ENCODE peak calls at places on chromosomes 5 and 9, in five cellular contexts. One of them, this sample, is unnamed.

GRCh38 chr5:146151970-146152369 is 30.5 kb downstream of the LARS1 start:
- DNase-seq in progenitor cell of endocrine pancreas: no peak
- DNase-seq in cardiac muscle cell: no peak
- DNase-seq in AG09309: no peak
- DNase-seq in choroid plexus epithelial cell: no peak
- DNase-seq in this sample: no peak

GRCh38 chr9:91159664-91160121 is 202.0 kb downstream of the AUH start:
- DNase-seq in progenitor cell of endocrine pancreas: no peak
- DNase-seq in cardiac muscle cell: no peak
- DNase-seq in AG09309: no peak
- DNase-seq in choroid plexus epithelial cell: no peak
- DNase-seq in this sample: no peak

GRCh38 chr9:27168496-27168895 is 59.5 kb downstream of the TEK start:
- DNase-seq in progenitor cell of endocrine pancreas: no peak
- DNase-seq in cardiac muscle cell: no peak
- DNase-seq in AG09309: no peak
- DNase-seq in choroid plexus epithelial cell: peak; percentile 27
- DNase-seq in this sample: no peak

GRCh38 chr9:104856413-104856941 is 71.5 kb downstream of the ABCA1 start:
- DNase-seq in progenitor cell of endocrine pancreas: no peak
- DNase-seq in cardiac muscle cell: no peak
- DNase-seq in AG09309: no peak
- DNase-seq in choroid plexus epithelial cell: peak; percentile 49
- DNase-seq in this sample: no peak

GRCh38 chr9:98075332-98075805 is 18.8 kb downstream of the NANS start:
- DNase-seq in progenitor cell of endocrine pancreas: no peak
- DNase-seq in cardiac muscle cell: no peak
- DNase-seq in AG09309: peak; percentile 79
- DNase-seq in choroid plexus epithelial cell: peak; percentile 92
- DNase-seq in this sample: no peak

GRCh38 chr5:37696190-37697021 is 143.4 kb downstream of the GDNF start:
- DNase-seq in progenitor cell of endocrine pancreas: no peak
- DNase-seq in cardiac muscle cell: no peak
- DNase-seq in AG09309: no peak
- DNase-seq in choroid plexus epithelial cell: peak; percentile 48
- DNase-seq in this sample: no peak

GRCh38 chr5:113295111-113295539 is 139.7 kb downstream of the TSSK1B start:
- DNase-seq in progenitor cell of endocrine pancreas: no peak
- DNase-seq in cardiac muscle cell: no peak
- DNase-seq in AG09309: no peak
- DNase-seq in choroid plexus epithelial cell: no peak
- DNase-seq in this sample: no peak

GRCh38 chr5:130168211-130168610 is 263.9 kb downstream of the CHSY3 start:
- DNase-seq in progenitor cell of endocrine pancreas: no peak
- DNase-seq in cardiac muscle cell: no peak
- DNase-seq in AG09309: peak; percentile 27
- DNase-seq in choroid plexus epithelial cell: peak; percentile 42
- DNase-seq in this sample: no peak

GRCh38 chr9:81609782-81610738 is 79.3 kb downstream of the TLE1 start:
- DNase-seq in progenitor cell of endocrine pancreas: no peak
- DNase-seq in cardiac muscle cell: peak; percentile 35
- DNase-seq in AG09309: no peak
- DNase-seq in choroid plexus epithelial cell: peak; percentile 50
- DNase-seq in this sample: no peak

GRCh38 chr5:156718985-156719384 is 131.1 kb upstream of the PPP1R2B start:
- DNase-seq in progenitor cell of endocrine pancreas: no peak
- DNase-seq in cardiac muscle cell: no peak
- DNase-seq in AG09309: no peak
- DNase-seq in choroid plexus epithelial cell: no peak
- DNase-seq in this sample: no peak

GRCh38 chr5:124461857-124462423 is 284.5 kb downstream of the ZNF608 start:
- DNase-seq in progenitor cell of endocrine pancreas: no peak
- DNase-seq in cardiac muscle cell: no peak
- DNase-seq in AG09309: no peak
- DNase-seq in choroid plexus epithelial cell: no peak
- DNase-seq in this sample: no peak

GRCh38 chr5:53503819-53504218 is 23.4 kb downstream of the FST start:
- DNase-seq in progenitor cell of endocrine pancreas: no peak
- DNase-seq in cardiac muscle cell: no peak
- DNase-seq in AG09309: no peak
- DNase-seq in choroid plexus epithelial cell: peak; percentile 31
- DNase-seq in this sample: no peak

GRCh38 chr9:96587295-96587694 is 32.3 kb downstream of the CDC14B start:
- DNase-seq in progenitor cell of endocrine pancreas: no peak
- DNase-seq in cardiac muscle cell: no peak
- DNase-seq in AG09309: no peak
- DNase-seq in choroid plexus epithelial cell: no peak
- DNase-seq in this sample: no peak

GRCh38 chr9:129610473-129611301 is 10.2 kb downstream of the C9orf50 start:
- DNase-seq in progenitor cell of endocrine pancreas: peak; percentile 78
- DNase-seq in cardiac muscle cell: peak; percentile 88
- DNase-seq in AG09309: no peak
- DNase-seq in choroid plexus epithelial cell: peak; percentile 80
- DNase-seq in this sample: peak; percentile 90

GRCh38 chr9:136051568-136052432 is 43.3 kb downstream of the NACC2 start:
- DNase-seq in progenitor cell of endocrine pancreas: no peak
- DNase-seq in cardiac muscle cell: peak; percentile 52
- DNase-seq in AG09309: peak; percentile 58
- DNase-seq in choroid plexus epithelial cell: peak; percentile 87
- DNase-seq in this sample: no peak

GRCh38 chr5:27702339-27702820 is 664.0 kb upstream of the CDH9 start:
- DNase-seq in progenitor cell of endocrine pancreas: no peak
- DNase-seq in cardiac muscle cell: peak; percentile 14
- DNase-seq in AG09309: peak; percentile 24
- DNase-seq in choroid plexus epithelial cell: peak; percentile 86
- DNase-seq in this sample: no peak

GRCh38 chr5:55226027-55226933 is 835 bp downstream of the MCIDAS start:
- DNase-seq in progenitor cell of endocrine pancreas: peak; percentile 71
- DNase-seq in cardiac muscle cell: peak; percentile 80
- DNase-seq in AG09309: no peak
- DNase-seq in choroid plexus epithelial cell: no peak
- DNase-seq in this sample: peak; percentile 89

GRCh38 chr5:126914813-126915436 is 115.4 kb downstream of the MARCHF3 start:
- DNase-seq in progenitor cell of endocrine pancreas: no peak
- DNase-seq in cardiac muscle cell: peak; percentile 70
- DNase-seq in AG09309: no peak
- DNase-seq in choroid plexus epithelial cell: no peak
- DNase-seq in this sample: no peak

GRCh38 chr9:81871695-81872094 is 56.5 kb upstream of the SPATA31D4 start:
- DNase-seq in progenitor cell of endocrine pancreas: no peak
- DNase-seq in cardiac muscle cell: no peak
- DNase-seq in AG09309: no peak
- DNase-seq in choroid plexus epithelial cell: peak; percentile 53
- DNase-seq in this sample: no peak

GRCh38 chr9:132238992-132239391 is 77.1 kb downstream of the NTNG2 start:
- DNase-seq in progenitor cell of endocrine pancreas: no peak
- DNase-seq in cardiac muscle cell: no peak
- DNase-seq in AG09309: no peak
- DNase-seq in choroid plexus epithelial cell: no peak
- DNase-seq in this sample: no peak

GRCh38 chr9:98117984-98118639 is 910 bp downstream of the TRIM14 start:
- DNase-seq in progenitor cell of endocrine pancreas: no peak
- DNase-seq in cardiac muscle cell: no peak
- DNase-seq in AG09309: no peak
- DNase-seq in choroid plexus epithelial cell: peak; percentile 38
- DNase-seq in this sample: no peak

GRCh38 chr5:5570646-5571045 is 148.2 kb downstream of the ICE1 start:
- DNase-seq in progenitor cell of endocrine pancreas: no peak
- DNase-seq in cardiac muscle cell: no peak
- DNase-seq in AG09309: no peak
- DNase-seq in choroid plexus epithelial cell: no peak
- DNase-seq in this sample: no peak

GRCh38 chr5:84301535-84301934 is 83.1 kb downstream of the EDIL3 start:
- DNase-seq in progenitor cell of endocrine pancreas: no peak
- DNase-seq in cardiac muscle cell: no peak
- DNase-seq in AG09309: no peak
- DNase-seq in choroid plexus epithelial cell: peak; percentile 41
- DNase-seq in this sample: no peak

GRCh38 chr9:21555911-21556310 is 73.8 kb upstream of the IFNE start:
- DNase-seq in progenitor cell of endocrine pancreas: no peak
- DNase-seq in cardiac muscle cell: no peak
- DNase-seq in AG09309: no peak
- DNase-seq in choroid plexus epithelial cell: no peak
- DNase-seq in this sample: no peak

GRCh38 chr5:172133359-172134029 is 54.5 kb downstream of the STK10 start:
- DNase-seq in progenitor cell of endocrine pancreas: no peak
- DNase-seq in cardiac muscle cell: no peak
- DNase-seq in AG09309: peak; percentile 98
- DNase-seq in choroid plexus epithelial cell: peak; percentile 85
- DNase-seq in this sample: no peak

DNA sequence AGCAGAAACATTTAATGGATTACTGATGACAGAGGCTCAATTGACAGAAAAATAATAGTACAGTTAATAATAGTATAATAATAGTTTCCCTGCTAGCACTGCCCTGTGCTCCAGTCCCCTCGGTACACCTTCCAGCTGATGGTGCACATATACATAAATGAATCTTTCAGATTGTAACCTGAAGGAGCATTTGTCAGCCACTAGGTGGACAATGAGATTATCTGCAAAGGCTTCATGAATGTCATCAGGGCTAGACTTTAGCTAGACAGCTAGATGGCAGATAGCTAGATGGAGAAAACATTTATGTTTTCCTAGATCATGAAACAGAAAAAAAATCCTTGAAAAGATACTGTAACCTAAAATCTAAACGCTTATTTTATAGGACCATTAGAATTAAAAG is 304.4 kb upstream of the SMC2 start:
- DNase-seq in progenitor cell of endocrine pancreas: no peak
- DNase-seq in cardiac muscle cell: peak; percentile 1
- DNase-seq in AG09309: no peak
- DNase-seq in choroid plexus epithelial cell: peak; percentile 70
- DNase-seq in this sample: no peak
- TF ChIP-seq CTCF in progenitor cell of endocrine pancreas: peak; percentile 55
- TF ChIP-seq CTCF in cardiac muscle cell: peak; percentile 22
- TF ChIP-seq CTCF in AG09309: no peak
- TF ChIP-seq CTCF in choroid plexus epithelial cell: peak; percentile 75
- TF ChIP-seq CTCF in this sample: peak; percentile 68

GRCh38 chr9:79567671-79568098 is 4.1 kb upstream of the TLE4 start:
- DNase-seq in progenitor cell of endocrine pancreas: no peak
- DNase-seq in cardiac muscle cell: no peak
- DNase-seq in AG09309: no peak
- DNase-seq in choroid plexus epithelial cell: no peak
- DNase-seq in this sample: no peak
- TF ChIP-seq CTCF in progenitor cell of endocrine pancreas: no peak
- TF ChIP-seq CTCF in cardiac muscle cell: no peak
- TF ChIP-seq CTCF in AG09309: no peak
- TF ChIP-seq CTCF in choroid plexus epithelial cell: peak; percentile 17
- TF ChIP-seq CTCF in this sample: no peak

GRCh38 chr5:77775773-77776605 is at the start of gene TBCA:
- DNase-seq in progenitor cell of endocrine pancreas: peak; percentile 80
- DNase-seq in cardiac muscle cell: peak; percentile 93
- DNase-seq in AG09309: peak; percentile 70
- DNase-seq in choroid plexus epithelial cell: peak; percentile 93
- DNase-seq in this sample: peak; percentile 85
- TF ChIP-seq CTCF in progenitor cell of endocrine pancreas: peak; percentile 51
- TF ChIP-seq CTCF in cardiac muscle cell: peak; percentile 10
- TF ChIP-seq CTCF in AG09309: no peak
- TF ChIP-seq CTCF in choroid plexus epithelial cell: peak; percentile 16
- TF ChIP-seq CTCF in this sample: peak; percentile 49

DNA sequence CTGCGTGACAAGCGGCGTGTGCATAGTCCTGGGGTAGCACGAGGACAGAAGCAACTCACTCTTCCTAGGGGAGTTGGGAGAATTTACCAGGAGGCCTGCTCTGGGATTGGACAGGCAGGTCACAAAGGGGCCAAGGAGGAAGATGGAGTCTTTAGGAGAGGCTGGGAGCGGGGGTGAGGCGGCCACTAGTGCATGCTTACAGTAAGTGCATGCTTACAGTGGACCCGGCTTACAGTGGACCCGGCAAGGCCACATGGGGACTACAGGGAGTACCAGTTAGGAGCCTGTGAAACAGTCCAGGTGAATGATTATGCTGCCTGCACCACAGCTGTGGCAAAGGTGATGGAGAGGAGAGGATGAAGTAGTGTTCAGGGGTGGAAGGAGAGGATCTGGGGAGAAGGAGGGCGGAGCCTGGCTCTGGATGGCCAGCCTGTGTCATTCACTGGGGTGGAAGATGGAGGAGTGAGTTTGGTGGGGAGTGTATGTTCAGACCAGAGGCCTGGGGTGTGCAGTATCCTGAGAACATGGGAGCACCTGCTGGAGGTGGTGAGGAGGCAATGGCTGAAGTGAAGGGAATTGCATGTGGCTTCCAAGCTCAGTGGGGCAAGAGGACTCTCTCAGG is 78.7 kb downstream of the CRB2 start:
- DNase-seq in progenitor cell of endocrine pancreas: no peak
- DNase-seq in cardiac muscle cell: peak; percentile 45
- DNase-seq in AG09309: no peak
- DNase-seq in choroid plexus epithelial cell: peak; percentile 12
- DNase-seq in this sample: peak; percentile 53
- TF ChIP-seq CTCF in progenitor cell of endocrine pancreas: peak; percentile 29
- TF ChIP-seq CTCF in cardiac muscle cell: no peak
- TF ChIP-seq CTCF in AG09309: no peak
- TF ChIP-seq CTCF in choroid plexus epithelial cell: peak; percentile 26
- TF ChIP-seq CTCF in this sample: peak; percentile 17

GRCh38 chr9:127393680-127394079 is 3.3 kb upstream of the SLC2A8 start:
- DNase-seq in progenitor cell of endocrine pancreas: no peak
- DNase-seq in cardiac muscle cell: no peak
- DNase-seq in AG09309: no peak
- DNase-seq in choroid plexus epithelial cell: peak; percentile 68
- DNase-seq in this sample: no peak
- TF ChIP-seq CTCF in progenitor cell of endocrine pancreas: no peak
- TF ChIP-seq CTCF in cardiac muscle cell: peak; percentile 42
- TF ChIP-seq CTCF in AG09309: peak; percentile 37
- TF ChIP-seq CTCF in choroid plexus epithelial cell: peak; percentile 58
- TF ChIP-seq CTCF in this sample: no peak

GRCh38 chr5:93789173-93790070 is 48.0 kb upstream of the POU5F2 start:
- DNase-seq in progenitor cell of endocrine pancreas: no peak
- DNase-seq in cardiac muscle cell: no peak
- DNase-seq in AG09309: peak; percentile 57
- DNase-seq in choroid plexus epithelial cell: peak; percentile 81
- DNase-seq in this sample: no peak
- TF ChIP-seq CTCF in progenitor cell of endocrine pancreas: no peak
- TF ChIP-seq CTCF in cardiac muscle cell: peak; percentile 16
- TF ChIP-seq CTCF in AG09309: no peak
- TF ChIP-seq CTCF in choroid plexus epithelial cell: peak; percentile 17
- TF ChIP-seq CTCF in this sample: no peak